ENCODE peak calls at places on chromosome 14, in ten cellular contexts. I is mammary epithelial cell; Y is body of pancreas; Q is fibroblast of pulmonary artery; N is AG09309; H is neural progenitor cell; C is sigmoid colon; O is breast epithelium; R is HL-60; X is CD8-positive, alpha-beta T cell. T is an unnamed sample.

GRCh38 chr14:75247286-75247922 is 31.2 kb upstream of the FOS start:
- DNase-seq in I (no peak), Y (no peak), Q (no peak), N (no peak), H (no peak), C (no peak), O (no peak), R (no peak), X (peak; percentile 71), T (peak; percentile 24)

GRCh38 chr14:97056086-97056485 is 258.9 kb downstream of the VRK1 start:
- DNase-seq in I (no peak), Y (no peak), Q (no peak), N (no peak), H (no peak), C (no peak), O (no peak), R (no peak), X (peak; percentile 10), T (no peak)

GRCh38 chr14:41957459-41957858 is 350.8 kb downstream of the LRFN5 start:
- DNase-seq in I (no peak), Y (no peak), Q (no peak), N (no peak), H (no peak), C (no peak), O (no peak), R (no peak), X (no peak), T (no peak)

GRCh38 chr14:23068792-23069412 is 11.6 kb upstream of the CDH24 start:
- DNase-seq in I (peak; percentile 83), Y (peak; percentile 87), Q (peak; percentile 96), N (peak; percentile 81), H (peak; percentile 93), C (peak; percentile 90), O (peak; percentile 78), R (peak; percentile 84), X (peak; percentile 75), T (no peak)

GRCh38 chr14:98578204-98578603 is 693.8 kb downstream of the BCL11B start:
- DNase-seq in I (peak; percentile 94), Y (no peak), Q (no peak), N (no peak), H (no peak), C (no peak), O (no peak), R (no peak), X (no peak), T (no peak)

GRCh38 chr14:104590240-104590965 is 10.8 kb downstream of the C14orf180 start:
- DNase-seq in I (no peak), Y (no peak), Q (no peak), N (no peak), H (no peak), C (no peak), O (no peak), R (no peak), X (no peak), T (no peak)

GRCh38 chr14:79111963-79112362 is 941.8 kb downstream of the NRXN3 start:
- DNase-seq in I (no peak), Y (no peak), Q (no peak), N (no peak), H (no peak), C (no peak), O (no peak), R (no peak), X (no peak), T (no peak)

GRCh38 chr14:94775875-94776217 is 5.9 kb upstream of the GSC start:
- DNase-seq in I (no peak), Y (no peak), Q (peak; percentile 40), N (no peak), H (no peak), C (no peak), O (no peak), R (no peak), X (no peak), T (no peak)

GRCh38 chr14:21069388-21070082 is 569 bp upstream of the ARHGEF40 start:
- DNase-seq in I (no peak), Y (peak; percentile 52), Q (peak; percentile 43), N (no peak), H (peak; percentile 84), C (no peak), O (no peak), R (peak; percentile 23), X (no peak), T (no peak)

GRCh38 chr14:39229222-39229543 is 4.5 kb upstream of the MIA2 start:
- DNase-seq in I (no peak), Y (no peak), Q (no peak), N (no peak), H (no peak), C (no peak), O (no peak), R (no peak), X (peak; percentile 41), T (peak; percentile 18)

GRCh38 chr14:54050759-54051158 is 94.1 kb upstream of the BMP4 start:
- DNase-seq in I (no peak), Y (no peak), Q (no peak), N (no peak), H (no peak), C (no peak), O (no peak), R (no peak), X (no peak), T (no peak)

DNA sequence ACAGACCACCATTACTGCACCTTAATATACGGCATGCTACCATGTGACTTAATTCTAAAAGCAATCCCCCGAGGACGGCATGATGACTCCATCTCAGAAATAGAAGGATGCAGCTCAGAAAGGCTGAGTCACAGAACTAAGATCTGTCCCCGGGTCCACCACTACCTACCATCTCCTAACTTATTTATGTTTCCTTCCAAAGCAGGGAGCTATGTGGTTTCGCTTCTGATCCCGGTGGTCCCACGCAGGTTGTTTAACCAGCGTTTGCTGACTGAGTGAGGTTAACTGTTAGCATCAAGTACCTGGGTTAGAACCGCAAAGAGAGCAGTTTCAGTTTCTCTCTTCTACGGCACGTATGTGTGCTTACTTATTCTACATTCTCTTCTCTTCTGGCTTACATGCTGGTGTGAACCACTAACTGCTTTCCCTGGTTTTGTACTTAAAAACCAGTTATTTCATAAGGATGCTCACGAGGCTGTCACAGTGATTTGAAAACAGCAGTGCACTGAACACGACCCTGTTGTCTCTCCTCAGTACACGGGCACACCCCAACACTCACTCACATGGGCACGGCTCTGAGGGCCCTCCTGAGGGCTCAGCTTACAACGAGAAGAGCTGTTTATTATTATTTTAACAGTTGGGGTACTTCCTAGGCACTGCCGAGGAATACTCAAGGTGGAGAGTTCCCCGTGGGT is 66.7 kb downstream of the CCDC88C start:
- DNase-seq in I (no peak), Y (no peak), Q (no peak), N (no peak), H (no peak), C (no peak), O (no peak), R (no peak), X (peak; percentile 64), T (no peak)
- H3K4me3 ChIP-seq in I (no peak overlapping the region), Y (no peak overlapping the region), Q (no peak overlapping the region), N (no peak overlapping the region), H (no peak overlapping the region), C (peak overlapping the region; percentile 34), O (no peak overlapping the region), R (no peak overlapping the region), X (peak overlapping the region; percentile 27), T (peak overlapping the region; percentile 24)

GRCh38 chr14:73055251-73055650 is 3.1 kb upstream of the RBM25 start:
- DNase-seq in I (no peak), Y (no peak), Q (no peak), N (no peak), H (no peak), C (no peak), O (no peak), R (no peak), X (no peak), T (no peak)

GRCh38 chr14:73059326-73059725 is 992 bp downstream of the RBM25 start:
- DNase-seq in I (no peak), Y (no peak), Q (peak; percentile 58), N (no peak), H (no peak), C (no peak), O (no peak), R (no peak), X (no peak), T (no peak)

GRCh38 chr14:73058923-73059311 is 583 bp downstream of the RBM25 start:
- DNase-seq in I (peak; percentile 40), Y (peak; percentile 48), Q (no peak), N (no peak), H (peak; percentile 48), C (no peak), O (no peak), R (peak; percentile 49), X (no peak), T (no peak)

GRCh38 chr14:73057939-73058223 is 453 bp upstream of the RBM25 start:
- DNase-seq in I (no peak), Y (no peak), Q (no peak), N (no peak), H (no peak), C (no peak), O (no peak), R (no peak), X (no peak), T (no peak)

DNA sequence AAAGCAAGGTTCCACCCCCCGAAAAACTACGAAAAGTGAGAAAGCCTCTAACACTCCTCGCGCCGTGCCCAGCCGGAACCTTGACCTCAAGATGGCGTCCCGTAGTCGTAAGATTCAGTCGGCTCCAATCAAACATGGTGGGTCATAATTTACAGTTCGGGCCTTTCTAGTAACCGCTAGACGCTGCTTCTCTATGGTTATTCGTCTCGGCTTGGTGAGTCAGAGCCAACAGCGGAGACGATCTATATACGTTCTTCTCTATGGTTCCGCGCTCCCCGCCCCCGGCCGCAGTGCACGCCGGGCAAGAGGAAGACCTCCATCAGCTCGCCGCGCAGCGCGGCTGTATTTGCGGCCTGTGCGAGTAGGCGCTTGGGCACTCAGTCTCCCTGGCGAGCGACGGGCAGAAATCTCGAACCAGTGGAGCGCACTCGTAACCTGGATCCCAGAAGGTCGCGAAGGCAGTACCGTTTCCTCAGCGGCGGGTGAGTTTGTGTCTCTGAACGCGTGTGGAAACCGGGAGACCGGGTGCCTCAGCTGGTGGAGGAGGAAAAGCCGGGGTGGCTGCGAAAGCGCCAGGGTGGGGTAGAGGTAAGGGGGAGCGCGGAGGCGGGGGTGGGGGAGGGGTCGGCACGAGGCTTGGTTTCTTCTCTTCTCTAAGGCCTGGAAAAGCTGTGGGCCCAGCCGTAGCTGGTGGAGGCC is at the start of gene RBM25:
- DNase-seq in I (peak; percentile 98), Y (peak; percentile 99), Q (peak; percentile 100), N (peak; percentile 97), H (peak; percentile 98), C (peak; percentile 98), O (peak; percentile 94), R (peak; percentile 94), X (peak; percentile 92), T (peak; percentile 98)
- TF ChIP-seq CTCF in I (no peak), Y (no peak), Q (no peak), N (no peak), H (peak; percentile 20), C (no peak), O (no peak), R (no peak), X (no peak), T (peak; percentile 9)

GRCh38 chr14:69571879-69572633 is 2.6 kb downstream of the CCDC177 start:
- DNase-seq in I (peak; percentile 53), Y (peak; percentile 52), Q (peak; percentile 31), N (no peak), H (no peak), C (no peak), O (no peak), R (peak; percentile 21), X (no peak), T (peak; percentile 37)
- H3K4me3 ChIP-seq in I (no peak overlapping the region), Y (no peak overlapping the region), Q (no peak overlapping the region), N (no peak overlapping the region), H (no peak overlapping the region), C (peak overlapping the region; percentile 35), O (peak overlapping the region; percentile 23), R (peak overlapping the region; percentile 6), X (peak overlapping the region; percentile 15), T (no peak overlapping the region)

GRCh38 chr14:57378661-57379060 is 11.7 kb upstream of the NAA30 start:
- DNase-seq in I (no peak), Y (no peak), Q (peak; percentile 49), N (no peak), H (no peak), C (no peak), O (no peak), R (no peak), X (no peak), T (no peak)
- TF ChIP-seq CTCF in I (peak; percentile 18), Y (peak; percentile 8), Q (peak; percentile 23), N (no peak), H (peak; percentile 22), C (no peak), O (no peak), R (no peak), X (no peak), T (no peak)

T was measured in GM06990.